ENCODE peak calls at places on chromosome 10, in ten cellular contexts. One of them, this sample, is unnamed.

GRCh38 chr10:110007171-110007700 is 548 bp upstream of the ADD3 start:
- DNase-seq in amniotic stem cell: no peak
- DNase-seq in stimulated activated CD4-positive, alpha-beta T cell treated with anti-CD3 and anti-CD28 coated beads, Interleukin-1b, Interleukin-23, amount 100 ng/mL, for 4 hours: peak
- DNase-seq in NCI-H460: peak
- DNase-seq in CD4-positive, alpha-beta T cell: no peak
- DNase-seq in globus pallidus: no peak
- DNase-seq in stimulated activated naive CD8-positive, alpha-beta T cell treated with anti-CD3 and anti-CD28 coated beads, Interleukin-15, Interleukin-2, amounts not matched to agents 100 U/mL and 50 U/mL, for 24 hours: peak
- DNase-seq in activated CD8-positive, alpha-beta memory T cell treated with anti-CD3 and anti-CD28 coated beads, Interleukin-2, amount 50 U/mL, for 4 hours: peak
- DNase-seq in activated T-cell treated with anti-CD3 and anti-CD28 coated beads for 48 hours: peak
- DNase-seq in HFF-Myc: no peak
- DNase-seq in this sample: peak

GRCh38 chr10:25059990-25060389 is 43.6 kb downstream of the THNSL1 start:
- DNase-seq in CD4-positive, alpha-beta T cell: no peak
- DNase-seq in amniotic stem cell: peak
- DNase-seq in activated T-cell treated with anti-CD3 and anti-CD28 coated beads for 48 hours: no peak
- DNase-seq in stimulated activated naive CD8-positive, alpha-beta T cell treated with anti-CD3 and anti-CD28 coated beads, Interleukin-15, Interleukin-2, amounts not matched to agents 100 U/mL and 50 U/mL, for 24 hours: no peak
- DNase-seq in HFF-Myc: no peak
- DNase-seq in stimulated activated CD4-positive, alpha-beta T cell treated with anti-CD3 and anti-CD28 coated beads, Interleukin-1b, Interleukin-23, amount 100 ng/mL, for 4 hours: no peak
- DNase-seq in NCI-H460: peak
- DNase-seq in globus pallidus: no peak
- DNase-seq in activated CD8-positive, alpha-beta memory T cell treated with anti-CD3 and anti-CD28 coated beads, Interleukin-2, amount 50 U/mL, for 4 hours: no peak
- DNase-seq in this sample: peak

GRCh38 chr10:54402576-54402975 is 398.5 kb downstream of the PCDH15 start:
- DNase-seq in activated CD8-positive, alpha-beta memory T cell treated with anti-CD3 and anti-CD28 coated beads, Interleukin-2, amount 50 U/mL, for 4 hours: no peak
- DNase-seq in globus pallidus: peak
- DNase-seq in activated T-cell treated with anti-CD3 and anti-CD28 coated beads for 48 hours: no peak
- DNase-seq in stimulated activated CD4-positive, alpha-beta T cell treated with anti-CD3 and anti-CD28 coated beads, Interleukin-1b, Interleukin-23, amount 100 ng/mL, for 4 hours: no peak
- DNase-seq in stimulated activated naive CD8-positive, alpha-beta T cell treated with anti-CD3 and anti-CD28 coated beads, Interleukin-15, Interleukin-2, amounts not matched to agents 100 U/mL and 50 U/mL, for 24 hours: no peak
- DNase-seq in HFF-Myc: no peak
- DNase-seq in CD4-positive, alpha-beta T cell: no peak
- DNase-seq in amniotic stem cell: no peak
- DNase-seq in NCI-H460: peak
- DNase-seq in this sample: peak

GRCh38 chr10:615583-616152 is 73.8 kb downstream of the DIP2C start:
- DNase-seq in activated CD8-positive, alpha-beta memory T cell treated with anti-CD3 and anti-CD28 coated beads, Interleukin-2, amount 50 U/mL, for 4 hours: no peak
- DNase-seq in globus pallidus: peak
- DNase-seq in NCI-H460: no peak
- DNase-seq in stimulated activated naive CD8-positive, alpha-beta T cell treated with anti-CD3 and anti-CD28 coated beads, Interleukin-15, Interleukin-2, amounts not matched to agents 100 U/mL and 50 U/mL, for 24 hours: no peak
- DNase-seq in HFF-Myc: no peak
- DNase-seq in stimulated activated CD4-positive, alpha-beta T cell treated with anti-CD3 and anti-CD28 coated beads, Interleukin-1b, Interleukin-23, amount 100 ng/mL, for 4 hours: no peak
- DNase-seq in activated T-cell treated with anti-CD3 and anti-CD28 coated beads for 48 hours: no peak
- DNase-seq in amniotic stem cell: peak
- DNase-seq in CD4-positive, alpha-beta T cell: no peak
- DNase-seq in this sample: no peak

GRCh38 chr10:68212721-68213352 is 19.1 kb downstream of the ATOH7 start:
- DNase-seq in activated T-cell treated with anti-CD3 and anti-CD28 coated beads for 48 hours: no peak
- DNase-seq in amniotic stem cell: no peak
- DNase-seq in stimulated activated CD4-positive, alpha-beta T cell treated with anti-CD3 and anti-CD28 coated beads, Interleukin-1b, Interleukin-23, amount 100 ng/mL, for 4 hours: no peak
- DNase-seq in CD4-positive, alpha-beta T cell: no peak
- DNase-seq in NCI-H460: peak
- DNase-seq in activated CD8-positive, alpha-beta memory T cell treated with anti-CD3 and anti-CD28 coated beads, Interleukin-2, amount 50 U/mL, for 4 hours: no peak
- DNase-seq in stimulated activated naive CD8-positive, alpha-beta T cell treated with anti-CD3 and anti-CD28 coated beads, Interleukin-15, Interleukin-2, amounts not matched to agents 100 U/mL and 50 U/mL, for 24 hours: no peak
- DNase-seq in globus pallidus: peak
- DNase-seq in HFF-Myc: peak
- DNase-seq in this sample: no peak

GRCh38 chr10:127878474-127879055 is 14.2 kb downstream of the CLRN3 start:
- DNase-seq in HFF-Myc: no peak
- DNase-seq in CD4-positive, alpha-beta T cell: no peak
- DNase-seq in globus pallidus: peak
- DNase-seq in amniotic stem cell: no peak
- DNase-seq in stimulated activated naive CD8-positive, alpha-beta T cell treated with anti-CD3 and anti-CD28 coated beads, Interleukin-15, Interleukin-2, amounts not matched to agents 100 U/mL and 50 U/mL, for 24 hours: no peak
- DNase-seq in activated CD8-positive, alpha-beta memory T cell treated with anti-CD3 and anti-CD28 coated beads, Interleukin-2, amount 50 U/mL, for 4 hours: no peak
- DNase-seq in NCI-H460: no peak
- DNase-seq in activated T-cell treated with anti-CD3 and anti-CD28 coated beads for 48 hours: no peak
- DNase-seq in stimulated activated CD4-positive, alpha-beta T cell treated with anti-CD3 and anti-CD28 coated beads, Interleukin-1b, Interleukin-23, amount 100 ng/mL, for 4 hours: no peak
- DNase-seq in this sample: no peak

GRCh38 chr10:60733189-60733815 is 45.0 kb upstream of the CDK1 start:
- DNase-seq in activated CD8-positive, alpha-beta memory T cell treated with anti-CD3 and anti-CD28 coated beads, Interleukin-2, amount 50 U/mL, for 4 hours: peak
- DNase-seq in activated T-cell treated with anti-CD3 and anti-CD28 coated beads for 48 hours: peak
- DNase-seq in globus pallidus: no peak
- DNase-seq in HFF-Myc: no peak
- DNase-seq in stimulated activated CD4-positive, alpha-beta T cell treated with anti-CD3 and anti-CD28 coated beads, Interleukin-1b, Interleukin-23, amount 100 ng/mL, for 4 hours: peak
- DNase-seq in CD4-positive, alpha-beta T cell: peak
- DNase-seq in NCI-H460: peak
- DNase-seq in amniotic stem cell: no peak
- DNase-seq in stimulated activated naive CD8-positive, alpha-beta T cell treated with anti-CD3 and anti-CD28 coated beads, Interleukin-15, Interleukin-2, amounts not matched to agents 100 U/mL and 50 U/mL, for 24 hours: peak
- DNase-seq in this sample: peak

GRCh38 chr10:61835069-61835908 is 66.2 kb upstream of the ARID5B start:
- DNase-seq in NCI-H460: peak
- DNase-seq in HFF-Myc: peak
- DNase-seq in CD4-positive, alpha-beta T cell: no peak
- DNase-seq in globus pallidus: no peak
- DNase-seq in activated T-cell treated with anti-CD3 and anti-CD28 coated beads for 48 hours: no peak
- DNase-seq in amniotic stem cell: no peak
- DNase-seq in activated CD8-positive, alpha-beta memory T cell treated with anti-CD3 and anti-CD28 coated beads, Interleukin-2, amount 50 U/mL, for 4 hours: no peak
- DNase-seq in stimulated activated CD4-positive, alpha-beta T cell treated with anti-CD3 and anti-CD28 coated beads, Interleukin-1b, Interleukin-23, amount 100 ng/mL, for 4 hours: no peak
- DNase-seq in stimulated activated naive CD8-positive, alpha-beta T cell treated with anti-CD3 and anti-CD28 coated beads, Interleukin-15, Interleukin-2, amounts not matched to agents 100 U/mL and 50 U/mL, for 24 hours: no peak
- DNase-seq in this sample: peak

GRCh38 chr10:109994711-109995110 is 13.1 kb upstream of the ADD3 start:
- DNase-seq in amniotic stem cell: no peak
- DNase-seq in stimulated activated CD4-positive, alpha-beta T cell treated with anti-CD3 and anti-CD28 coated beads, Interleukin-1b, Interleukin-23, amount 100 ng/mL, for 4 hours: no peak
- DNase-seq in stimulated activated naive CD8-positive, alpha-beta T cell treated with anti-CD3 and anti-CD28 coated beads, Interleukin-15, Interleukin-2, amounts not matched to agents 100 U/mL and 50 U/mL, for 24 hours: no peak
- DNase-seq in activated T-cell treated with anti-CD3 and anti-CD28 coated beads for 48 hours: no peak
- DNase-seq in globus pallidus: no peak
- DNase-seq in CD4-positive, alpha-beta T cell: no peak
- DNase-seq in HFF-Myc: no peak
- DNase-seq in activated CD8-positive, alpha-beta memory T cell treated with anti-CD3 and anti-CD28 coated beads, Interleukin-2, amount 50 U/mL, for 4 hours: no peak
- DNase-seq in NCI-H460: no peak
- DNase-seq in this sample: no peak

GRCh38 chr10:75347211-75347610 is 54.4 kb downstream of the ZNF503 start:
- DNase-seq in activated T-cell treated with anti-CD3 and anti-CD28 coated beads for 48 hours: no peak
- DNase-seq in HFF-Myc: no peak
- DNase-seq in stimulated activated CD4-positive, alpha-beta T cell treated with anti-CD3 and anti-CD28 coated beads, Interleukin-1b, Interleukin-23, amount 100 ng/mL, for 4 hours: no peak
- DNase-seq in amniotic stem cell: no peak
- DNase-seq in activated CD8-positive, alpha-beta memory T cell treated with anti-CD3 and anti-CD28 coated beads, Interleukin-2, amount 50 U/mL, for 4 hours: no peak
- DNase-seq in NCI-H460: no peak
- DNase-seq in globus pallidus: no peak
- DNase-seq in CD4-positive, alpha-beta T cell: no peak
- DNase-seq in stimulated activated naive CD8-positive, alpha-beta T cell treated with anti-CD3 and anti-CD28 coated beads, Interleukin-15, Interleukin-2, amounts not matched to agents 100 U/mL and 50 U/mL, for 24 hours: no peak
- DNase-seq in this sample: no peak

GRCh38 chr10:129323877-129324276 is 143.2 kb upstream of the MGMT start:
- DNase-seq in stimulated activated CD4-positive, alpha-beta T cell treated with anti-CD3 and anti-CD28 coated beads, Interleukin-1b, Interleukin-23, amount 100 ng/mL, for 4 hours: no peak
- DNase-seq in amniotic stem cell: no peak
- DNase-seq in activated CD8-positive, alpha-beta memory T cell treated with anti-CD3 and anti-CD28 coated beads, Interleukin-2, amount 50 U/mL, for 4 hours: no peak
- DNase-seq in activated T-cell treated with anti-CD3 and anti-CD28 coated beads for 48 hours: no peak
- DNase-seq in HFF-Myc: no peak
- DNase-seq in NCI-H460: no peak
- DNase-seq in stimulated activated naive CD8-positive, alpha-beta T cell treated with anti-CD3 and anti-CD28 coated beads, Interleukin-15, Interleukin-2, amounts not matched to agents 100 U/mL and 50 U/mL, for 24 hours: no peak
- DNase-seq in CD4-positive, alpha-beta T cell: no peak
- DNase-seq in globus pallidus: no peak
- DNase-seq in this sample: no peak

GRCh38 chr10:121608669-121609190 is 10.5 kb upstream of the FGFR2 start:
- DNase-seq in stimulated activated CD4-positive, alpha-beta T cell treated with anti-CD3 and anti-CD28 coated beads, Interleukin-1b, Interleukin-23, amount 100 ng/mL, for 4 hours: no peak
- DNase-seq in globus pallidus: no peak
- DNase-seq in CD4-positive, alpha-beta T cell: peak
- DNase-seq in activated CD8-positive, alpha-beta memory T cell treated with anti-CD3 and anti-CD28 coated beads, Interleukin-2, amount 50 U/mL, for 4 hours: no peak
- DNase-seq in HFF-Myc: no peak
- DNase-seq in amniotic stem cell: no peak
- DNase-seq in stimulated activated naive CD8-positive, alpha-beta T cell treated with anti-CD3 and anti-CD28 coated beads, Interleukin-15, Interleukin-2, amounts not matched to agents 100 U/mL and 50 U/mL, for 24 hours: peak
- DNase-seq in activated T-cell treated with anti-CD3 and anti-CD28 coated beads for 48 hours: peak
- DNase-seq in NCI-H460: peak
- DNase-seq in this sample: peak

GRCh38 chr10:77416327-77417135 is 221.1 kb downstream of the KCNMA1 start:
- DNase-seq in globus pallidus: no peak
- DNase-seq in stimulated activated naive CD8-positive, alpha-beta T cell treated with anti-CD3 and anti-CD28 coated beads, Interleukin-15, Interleukin-2, amounts not matched to agents 100 U/mL and 50 U/mL, for 24 hours: no peak
- DNase-seq in activated T-cell treated with anti-CD3 and anti-CD28 coated beads for 48 hours: no peak
- DNase-seq in NCI-H460: no peak
- DNase-seq in CD4-positive, alpha-beta T cell: no peak
- DNase-seq in amniotic stem cell: peak
- DNase-seq in activated CD8-positive, alpha-beta memory T cell treated with anti-CD3 and anti-CD28 coated beads, Interleukin-2, amount 50 U/mL, for 4 hours: no peak
- DNase-seq in stimulated activated CD4-positive, alpha-beta T cell treated with anti-CD3 and anti-CD28 coated beads, Interleukin-1b, Interleukin-23, amount 100 ng/mL, for 4 hours: no peak
- DNase-seq in HFF-Myc: peak
- DNase-seq in this sample: no peak

GRCh38 chr10:107442035-107442505 is 277.6 kb upstream of the SORCS1 start:
- DNase-seq in CD4-positive, alpha-beta T cell: no peak
- DNase-seq in globus pallidus: no peak
- DNase-seq in NCI-H460: peak
- DNase-seq in HFF-Myc: no peak
- DNase-seq in stimulated activated CD4-positive, alpha-beta T cell treated with anti-CD3 and anti-CD28 coated beads, Interleukin-1b, Interleukin-23, amount 100 ng/mL, for 4 hours: no peak
- DNase-seq in activated CD8-positive, alpha-beta memory T cell treated with anti-CD3 and anti-CD28 coated beads, Interleukin-2, amount 50 U/mL, for 4 hours: no peak
- DNase-seq in stimulated activated naive CD8-positive, alpha-beta T cell treated with anti-CD3 and anti-CD28 coated beads, Interleukin-15, Interleukin-2, amounts not matched to agents 100 U/mL and 50 U/mL, for 24 hours: no peak
- DNase-seq in activated T-cell treated with anti-CD3 and anti-CD28 coated beads for 48 hours: no peak
- DNase-seq in amniotic stem cell: no peak
- DNase-seq in this sample: no peak

GRCh38 chr10:15182541-15183207 is 14.2 kb upstream of the NMT2 start:
- DNase-seq in activated T-cell treated with anti-CD3 and anti-CD28 coated beads for 48 hours: no peak
- DNase-seq in stimulated activated naive CD8-positive, alpha-beta T cell treated with anti-CD3 and anti-CD28 coated beads, Interleukin-15, Interleukin-2, amounts not matched to agents 100 U/mL and 50 U/mL, for 24 hours: no peak
- DNase-seq in CD4-positive, alpha-beta T cell: no peak
- DNase-seq in NCI-H460: no peak
- DNase-seq in activated CD8-positive, alpha-beta memory T cell treated with anti-CD3 and anti-CD28 coated beads, Interleukin-2, amount 50 U/mL, for 4 hours: no peak
- DNase-seq in globus pallidus: no peak
- DNase-seq in HFF-Myc: no peak
- DNase-seq in amniotic stem cell: no peak
- DNase-seq in stimulated activated CD4-positive, alpha-beta T cell treated with anti-CD3 and anti-CD28 coated beads, Interleukin-1b, Interleukin-23, amount 100 ng/mL, for 4 hours: no peak
- DNase-seq in this sample: no peak

GRCh38 chr10:112663181-112663879 is 216.3 kb downstream of the VTI1A start:
- DNase-seq in globus pallidus: no peak
- DNase-seq in stimulated activated naive CD8-positive, alpha-beta T cell treated with anti-CD3 and anti-CD28 coated beads, Interleukin-15, Interleukin-2, amounts not matched to agents 100 U/mL and 50 U/mL, for 24 hours: no peak
- DNase-seq in amniotic stem cell: no peak
- DNase-seq in activated CD8-positive, alpha-beta memory T cell treated with anti-CD3 and anti-CD28 coated beads, Interleukin-2, amount 50 U/mL, for 4 hours: no peak
- DNase-seq in CD4-positive, alpha-beta T cell: no peak
- DNase-seq in stimulated activated CD4-positive, alpha-beta T cell treated with anti-CD3 and anti-CD28 coated beads, Interleukin-1b, Interleukin-23, amount 100 ng/mL, for 4 hours: no peak
- DNase-seq in activated T-cell treated with anti-CD3 and anti-CD28 coated beads for 48 hours: no peak
- DNase-seq in HFF-Myc: no peak
- DNase-seq in NCI-H460: no peak
- DNase-seq in this sample: no peak

GRCh38 chr10:104920476-104920875 is 279.4 kb downstream of the SORCS3 start:
- DNase-seq in globus pallidus: no peak
- DNase-seq in HFF-Myc: no peak
- DNase-seq in NCI-H460: no peak
- DNase-seq in amniotic stem cell: no peak
- DNase-seq in activated T-cell treated with anti-CD3 and anti-CD28 coated beads for 48 hours: no peak
- DNase-seq in stimulated activated CD4-positive, alpha-beta T cell treated with anti-CD3 and anti-CD28 coated beads, Interleukin-1b, Interleukin-23, amount 100 ng/mL, for 4 hours: no peak
- DNase-seq in activated CD8-positive, alpha-beta memory T cell treated with anti-CD3 and anti-CD28 coated beads, Interleukin-2, amount 50 U/mL, for 4 hours: no peak
- DNase-seq in stimulated activated naive CD8-positive, alpha-beta T cell treated with anti-CD3 and anti-CD28 coated beads, Interleukin-15, Interleukin-2, amounts not matched to agents 100 U/mL and 50 U/mL, for 24 hours: no peak
- DNase-seq in CD4-positive, alpha-beta T cell: no peak
- DNase-seq in this sample: no peak

GRCh38 chr10:109327266-109327665 is 596.0 kb downstream of the XPNPEP1 start:
- DNase-seq in stimulated activated naive CD8-positive, alpha-beta T cell treated with anti-CD3 and anti-CD28 coated beads, Interleukin-15, Interleukin-2, amounts not matched to agents 100 U/mL and 50 U/mL, for 24 hours: no peak
- DNase-seq in activated CD8-positive, alpha-beta memory T cell treated with anti-CD3 and anti-CD28 coated beads, Interleukin-2, amount 50 U/mL, for 4 hours: no peak
- DNase-seq in HFF-Myc: no peak
- DNase-seq in activated T-cell treated with anti-CD3 and anti-CD28 coated beads for 48 hours: no peak
- DNase-seq in CD4-positive, alpha-beta T cell: no peak
- DNase-seq in stimulated activated CD4-positive, alpha-beta T cell treated with anti-CD3 and anti-CD28 coated beads, Interleukin-1b, Interleukin-23, amount 100 ng/mL, for 4 hours: no peak
- DNase-seq in amniotic stem cell: no peak
- DNase-seq in globus pallidus: no peak
- DNase-seq in NCI-H460: no peak
- DNase-seq in this sample: no peak

GRCh38 chr10:133440633-133441285 is 13.0 kb upstream of the SCART1 start:
- DNase-seq in HFF-Myc: no peak
- DNase-seq in activated CD8-positive, alpha-beta memory T cell treated with anti-CD3 and anti-CD28 coated beads, Interleukin-2, amount 50 U/mL, for 4 hours: no peak
- DNase-seq in CD4-positive, alpha-beta T cell: no peak
- DNase-seq in activated T-cell treated with anti-CD3 and anti-CD28 coated beads for 48 hours: no peak
- DNase-seq in stimulated activated CD4-positive, alpha-beta T cell treated with anti-CD3 and anti-CD28 coated beads, Interleukin-1b, Interleukin-23, amount 100 ng/mL, for 4 hours: no peak
- DNase-seq in globus pallidus: no peak
- DNase-seq in amniotic stem cell: no peak
- DNase-seq in stimulated activated naive CD8-positive, alpha-beta T cell treated with anti-CD3 and anti-CD28 coated beads, Interleukin-15, Interleukin-2, amounts not matched to agents 100 U/mL and 50 U/mL, for 24 hours: no peak
- DNase-seq in NCI-H460: no peak
- DNase-seq in this sample: no peak

GRCh38 chr10:72084094-72084459 is 4.3 kb downstream of the SPOCK2 start:
- DNase-seq in NCI-H460: no peak
- DNase-seq in globus pallidus: no peak
- DNase-seq in amniotic stem cell: no peak
- DNase-seq in stimulated activated CD4-positive, alpha-beta T cell treated with anti-CD3 and anti-CD28 coated beads, Interleukin-1b, Interleukin-23, amount 100 ng/mL, for 4 hours: peak
- DNase-seq in CD4-positive, alpha-beta T cell: peak
- DNase-seq in stimulated activated naive CD8-positive, alpha-beta T cell treated with anti-CD3 and anti-CD28 coated beads, Interleukin-15, Interleukin-2, amounts not matched to agents 100 U/mL and 50 U/mL, for 24 hours: peak
- DNase-seq in activated T-cell treated with anti-CD3 and anti-CD28 coated beads for 48 hours: peak
- DNase-seq in activated CD8-positive, alpha-beta memory T cell treated with anti-CD3 and anti-CD28 coated beads, Interleukin-2, amount 50 U/mL, for 4 hours: peak
- DNase-seq in HFF-Myc: no peak
- DNase-seq in this sample: no peak

This sample was measured in HAP-1.